ENCODE peak calls at places on chromosomes 6 and 20, in seven cellular contexts. L is aorta, Z is foreskin keratinocyte, M is A549, O is ELR, A is posterior cingulate gyrus, W is left lung. V is an unnamed sample.

GRCh38 chr6:51489133-51489532 is 598.3 kb downstream of the PKHD1 start:
- DNase-seq in Z (no peak), W (no peak), M (no peak), O (no peak), L (no peak), A (no peak), V (no peak)

GRCh38 chr6:1317302-1317815 is 5.5 kb downstream of the FOXQ1 start:
- DNase-seq in O (no peak), Z (no peak), W (no peak), A (no peak), M (no peak), L (no peak), V (no peak)

GRCh38 chr20:23879811-23880374 is 345 bp upstream of the CST5 start:
- DNase-seq in M (no peak), A (no peak), W (no peak), O (no peak), Z (no peak), L (no peak), V (no peak)

GRCh38 chr6:42394881-42395620 is 56.7 kb downstream of the TRERF1 start:
- DNase-seq in A (peak), L (no peak), Z (no peak), O (no peak), W (peak), M (no peak), V (no peak)

GRCh38 chr6:79084693-79085092 is 6.6 kb upstream of the PHIP start:
- DNase-seq in O (no peak), A (no peak), L (no peak), M (no peak), W (no peak), Z (no peak), V (no peak)

GRCh38 chr6:66897576-66897975 is 1190.5 kb upstream of the EYS start:
- DNase-seq in L (no peak), A (no peak), M (peak), W (no peak), Z (peak), O (peak), V (no peak)

GRCh38 chr6:170522565-170523183 is 30.4 kb downstream of the PSMB1 start:
- DNase-seq in Z (no peak), A (no peak), M (peak), W (no peak), O (peak), L (no peak), V (no peak)

GRCh38 chr6:17863971-17864754 is 123.3 kb downstream of the KIF13A start:
- DNase-seq in M (peak), W (no peak), Z (peak), A (peak), O (peak), L (no peak), V (peak)

GRCh38 chr20:25233016-25233772 is 14.7 kb upstream of the PYGB start:
- DNase-seq in M (peak), O (peak), A (no peak), L (peak), W (no peak), Z (no peak), V (peak)

GRCh38 chr6:137488736-137489409 is 5.3 kb downstream of the OLIG3 start:
- DNase-seq in W (peak), L (no peak), Z (no peak), O (no peak), A (no peak), M (no peak), V (no peak)

GRCh38 chr6:142051404-142051803 is 81.3 kb upstream of the GJE1 start:
- DNase-seq in L (no peak), Z (no peak), A (no peak), M (no peak), O (no peak), W (no peak), V (no peak)

V was measured in HFFc6.